ENCODE peak calls at places on chromosomes 11 and 22, in six cellular contexts. J, X, C, M, Y and A are unnamed samples.

GRCh38 chr22:23894710-23895598 is 771 bp downstream of the MIF start:
- DNase-seq in Y (peak), C (peak), M (peak), J (peak), X (peak), A (peak)

GRCh38 chr11:20342347-20343279 is 20.9 kb upstream of the HTATIP2 start:
- DNase-seq in M (no peak), J (peak), C (no peak), Y (peak), X (peak), A (no peak)

GRCh38 chr11:134764367-134764766 is 352.3 kb upstream of the B3GAT1 start:
- DNase-seq in Y (no peak), J (no peak), M (no peak), C (no peak), X (no peak), A (no peak)

GRCh38 chr11:62664405-62665074 is 470 bp downstream of the C11orf98 start:
- DNase-seq in X (no peak), M (peak), C (no peak), Y (peak), J (no peak), A (peak)

GRCh38 chr11:2165571-2165970 is 4.6 kb upstream of the INS start:
- DNase-seq in Y (no peak), M (no peak), X (no peak), J (no peak), C (no peak), A (no peak)

GRCh38 chr11:32224580-32224979 is 133.7 kb downstream of the RCN1 start:
- DNase-seq in M (no peak), J (no peak), Y (no peak), X (no peak), C (no peak), A (no peak)

GRCh38 chr11:125110996-125111340 is 458 bp downstream of the TMEM218 start:
- DNase-seq in J (no peak), Y (no peak), X (no peak), C (no peak), M (no peak), A (no peak)

GRCh38 chr11:19935507-19935906 is 222.9 kb downstream of the NAV2 start:
- DNase-seq in M (peak), Y (peak), J (peak), X (no peak), C (peak), A (peak)

GRCh38 chr22:45965565-45965962 is 11.4 kb downstream of the WNT7B start:
- DNase-seq in X (no peak), J (no peak), M (no peak), C (no peak), Y (no peak), A (no peak)

GRCh38 chr11:1074244-1075221 is at the start of gene MUC2:
- DNase-seq in Y (no peak), X (peak), C (no peak), J (no peak), M (no peak), A (no peak)

GRCh38 chr11:96486890-96487633 is 97.2 kb downstream of the JRKL start:
- DNase-seq in Y (peak), X (no peak), J (no peak), M (peak), C (peak), A (no peak)

GRCh38 chr22:36862251-36863242 is 1.7 kb downstream of the NCF4 start:
- DNase-seq in M (no peak), X (no peak), C (no peak), J (no peak), Y (no peak), A (no peak)

GRCh38 chr22:22753526-22754267 is 109.3 kb downstream of the GGTLC2 start:
- DNase-seq in C (peak), J (peak), Y (peak), M (peak), X (peak), A (peak)

GRCh38 chr11:106391771-106392412 is 314.4 kb downstream of the AASDHPPT start:
- DNase-seq in C (peak), Y (no peak), X (no peak), J (no peak), M (peak), A (peak)

GRCh38 chr11:46238078-46238966 is 39.1 kb upstream of the CREB3L1 start:
- DNase-seq in X (peak), M (peak), Y (peak), J (peak), C (peak), A (peak)

GRCh38 chr11:118295199-118295598 is 9.3 kb upstream of the CD3E start:
- DNase-seq in Y (peak), X (no peak), J (no peak), C (no peak), M (no peak), A (no peak)

GRCh38 chr11:104573431-104573830 is 324.8 kb downstream of the CASP12 start:
- DNase-seq in Y (no peak), M (peak), C (no peak), J (no peak), X (no peak), A (no peak)

GRCh38 chr11:107732327-107733051 is 20.6 kb upstream of the SLN start:
- DNase-seq in X (no peak), J (no peak), M (no peak), Y (no peak), C (no peak), A (peak)

GRCh38 chr11:10792385-10793068 is 16.2 kb downstream of the EIF4G2 start:
- DNase-seq in J (peak), C (peak), X (peak), Y (peak), M (peak), A (peak)

GRCh38 chr11:7609521-7609920 is 63.8 kb downstream of the CYB5R2 start:
- DNase-seq in X (no peak), Y (no peak), M (peak), J (no peak), C (no peak), A (no peak)

GRCh38 chr11:16912607-16913006 is 101.6 kb downstream of the PLEKHA7 start:
- DNase-seq in C (no peak), Y (peak), M (no peak), X (no peak), J (no peak), A (no peak)

GRCh38 chr11:82680252-82680651 is 53.4 kb downstream of the FAM181B start:
- DNase-seq in X (no peak), C (no peak), M (no peak), Y (no peak), J (no peak), A (peak)

GRCh38 chr11:46669606-46670243 is 30.7 kb downstream of the ARHGAP1 start:
- DNase-seq in J (no peak), X (no peak), M (no peak), Y (no peak), C (no peak), A (no peak)

GRCh38 chr11:20790622-20791021 is 121.2 kb downstream of the NELL1 start:
- DNase-seq in J (no peak), C (no peak), Y (peak), M (no peak), X (peak), A (no peak)

GRCh38 chr22:47629273-47629711 is 866.8 kb downstream of the TBC1D22A start:
- DNase-seq in M (no peak), Y (no peak), J (no peak), X (no peak), C (no peak), A (no peak)

GRCh38 chr11:72574046-72574445 is 100.2 kb downstream of the PDE2A start:
- DNase-seq in C (no peak), J (no peak), Y (no peak), X (no peak), M (no peak), A (no peak)

GRCh38 chr22:44259366-44260215 is 53.2 kb downstream of the SHISAL1 start:
- DNase-seq in J (no peak), X (peak), M (no peak), Y (peak), C (no peak), A (no peak)

GRCh38 chr11:126268708-126269579 is at the start of the genes FOXRED1 and SRPRA:
- DNase-seq in M (peak), X (peak), Y (peak), C (peak), J (peak), A (peak)

GRCh38 chr11:126265801-126266200 is 2.9 kb downstream of the SRPRA start:
- DNase-seq in C (no peak), X (no peak), J (no peak), M (peak), Y (no peak), A (peak)

GRCh38 chr11:126263489-126263888 is 5.2 kb downstream of the SRPRA start:
- DNase-seq in C (no peak), M (no peak), J (no peak), Y (no peak), X (no peak), A (no peak)

GRCh38 chr11:126267650-126268049 is 1.0 kb downstream of the SRPRA start:
- DNase-seq in X (no peak), Y (no peak), J (no peak), C (no peak), M (no peak), A (no peak)

DNA sequence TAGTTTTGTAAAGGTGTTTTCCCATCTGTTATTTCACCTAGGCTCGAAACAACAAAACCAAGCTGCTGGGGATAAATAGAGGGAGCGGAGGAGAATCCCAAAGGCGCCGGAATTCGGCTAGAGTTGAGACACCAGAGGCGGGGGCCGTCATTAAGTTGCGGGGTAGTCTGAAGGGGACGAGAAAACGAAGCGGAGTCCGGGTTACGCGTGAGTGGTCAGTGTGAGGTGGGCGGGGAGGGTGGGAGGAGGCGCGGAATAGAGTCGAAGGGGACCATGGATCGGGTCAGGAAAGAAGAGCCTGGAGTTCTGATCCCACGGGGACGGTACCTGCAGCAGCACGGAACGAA is 361 bp downstream of the SRPRA start:
- DNase-seq in M (no peak), Y (no peak), C (no peak), X (no peak), J (no peak), A (no peak)
- H2AFZ ChIP-seq in M (peak), Y (no peak), C (no peak), X (peak), J (peak), A (peak)

DNA sequence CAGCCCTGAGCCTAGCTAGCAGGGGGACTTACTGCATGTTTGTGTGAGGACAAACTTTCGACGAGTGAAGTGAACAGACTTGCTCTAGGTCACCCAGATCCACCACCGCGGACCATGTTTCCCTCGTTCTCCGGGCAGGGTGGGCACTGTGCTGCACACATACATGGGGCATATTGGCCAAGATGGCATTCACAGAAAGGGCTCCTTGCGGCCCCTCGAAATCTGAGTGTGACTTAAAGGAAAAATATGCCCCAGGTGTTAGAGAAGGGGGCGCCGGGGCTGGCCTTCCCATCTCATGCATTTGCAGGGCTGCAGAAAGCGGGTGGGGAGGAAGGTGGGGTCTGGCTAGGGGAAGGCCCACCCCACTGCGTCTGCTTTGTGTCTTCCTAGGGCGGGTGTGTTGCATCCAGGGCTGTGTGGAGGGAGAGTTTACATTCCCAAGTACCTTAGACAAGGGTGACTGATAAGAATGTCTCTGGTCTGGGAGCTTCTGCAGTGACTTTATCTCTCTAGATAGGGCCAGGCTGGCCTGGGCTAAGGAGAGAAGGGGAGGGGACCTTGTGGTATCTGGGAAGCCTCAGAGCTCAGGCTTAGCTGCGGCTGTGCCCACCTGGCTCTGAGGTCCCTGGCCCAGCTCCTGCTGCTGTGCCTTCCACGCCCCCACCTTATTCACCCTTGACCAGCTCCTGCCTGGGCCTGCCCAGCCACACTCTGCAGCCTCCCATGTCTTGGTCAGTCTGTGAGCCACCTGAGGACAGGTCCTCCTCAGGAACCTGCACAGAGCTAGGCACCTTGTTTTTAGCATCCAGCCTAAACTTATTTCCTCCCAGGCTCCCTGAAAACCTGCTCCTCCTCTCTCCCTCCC is 45.8 kb downstream of the LRRC32 start:
- DNase-seq in X (no peak), M (no peak), Y (no peak), C (no peak), J (no peak), A (no peak)
- H2AK5ac ChIP-seq in X (no peak), M (peak), Y (no peak), C (no peak), J (no peak), A (peak)

GRCh38 chr11:129144256-129144655 is 47.9 kb downstream of the ARHGAP32 start:
- DNase-seq in X (no peak), J (no peak), M (no peak), Y (no peak), C (no peak), A (no peak)

GRCh38 chr11:129145276-129145675 is 46.8 kb downstream of the ARHGAP32 start:
- DNase-seq in X (no peak), Y (no peak), M (no peak), J (no peak), C (no peak), A (no peak)

GRCh38 chr11:129141748-129142475 is 50.2 kb downstream of the ARHGAP32 start:
- DNase-seq in M (no peak), C (no peak), J (no peak), Y (no peak), X (no peak), A (no peak)

GRCh38 chr11:129146196-129146595 is 45.9 kb downstream of the ARHGAP32 start:
- DNase-seq in C (peak), M (peak), J (no peak), X (no peak), Y (no peak), A (no peak)

DNA sequence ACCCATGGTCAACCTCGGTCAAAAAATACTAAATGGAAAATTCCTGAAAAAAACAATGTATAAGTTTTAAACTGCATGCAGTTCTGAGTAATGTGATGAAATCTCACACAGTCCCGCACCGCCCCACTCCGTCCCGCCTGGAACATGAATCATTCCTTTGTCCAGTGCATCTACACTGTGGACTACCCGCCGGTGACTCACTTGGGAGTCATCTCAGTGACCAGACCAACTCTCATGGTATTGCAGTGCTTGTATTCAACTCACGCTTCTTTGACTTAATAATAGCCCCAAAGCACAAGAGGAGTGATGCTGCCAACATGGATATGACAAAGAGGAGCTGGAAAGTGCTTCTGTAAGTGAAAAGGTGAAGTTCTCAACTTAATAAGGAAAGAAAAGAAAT is 48.8 kb downstream of the ARHGAP32 start:
- DNase-seq in C (peak), Y (no peak), J (peak), M (peak), X (no peak), A (peak)
- H2AFZ ChIP-seq in C (no peak), Y (no peak), J (peak), M (no peak), X (no peak), A (no peak)

DNA sequence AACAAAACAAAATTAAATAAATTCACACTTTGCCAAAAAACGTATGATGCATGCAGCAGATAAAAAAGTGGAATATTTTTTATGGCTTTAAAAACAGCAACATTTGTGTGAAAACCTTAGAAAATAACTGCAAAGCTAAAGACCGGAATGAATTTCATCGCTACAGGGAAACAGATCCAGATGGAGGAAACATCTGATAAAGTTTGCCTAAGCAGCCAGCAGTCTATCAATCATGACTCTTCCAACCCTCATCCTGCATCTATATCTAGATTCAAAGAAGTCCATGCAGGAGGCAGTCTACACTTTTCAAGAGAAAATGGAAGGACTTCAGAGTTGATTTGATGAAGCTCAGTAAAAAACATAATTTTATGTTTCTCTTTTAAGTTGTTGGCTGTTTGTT is 126.8 kb downstream of the SWAP70 start:
- DNase-seq in X (no peak), C (no peak), Y (no peak), M (no peak), J (no peak), A (peak)
- H2AK5ac ChIP-seq in X (no peak), C (peak), Y (no peak), M (no peak), J (no peak), A (no peak)

GRCh38 chr11:123683616-123684170 is 29.3 kb upstream of the SCN3B start:
- DNase-seq in J (no peak), M (no peak), C (no peak), Y (no peak), X (no peak), A (no peak)
- H2AFZ ChIP-seq in J (no peak), M (no peak), C (no peak), Y (no peak), X (peak), A (no peak)

DNA sequence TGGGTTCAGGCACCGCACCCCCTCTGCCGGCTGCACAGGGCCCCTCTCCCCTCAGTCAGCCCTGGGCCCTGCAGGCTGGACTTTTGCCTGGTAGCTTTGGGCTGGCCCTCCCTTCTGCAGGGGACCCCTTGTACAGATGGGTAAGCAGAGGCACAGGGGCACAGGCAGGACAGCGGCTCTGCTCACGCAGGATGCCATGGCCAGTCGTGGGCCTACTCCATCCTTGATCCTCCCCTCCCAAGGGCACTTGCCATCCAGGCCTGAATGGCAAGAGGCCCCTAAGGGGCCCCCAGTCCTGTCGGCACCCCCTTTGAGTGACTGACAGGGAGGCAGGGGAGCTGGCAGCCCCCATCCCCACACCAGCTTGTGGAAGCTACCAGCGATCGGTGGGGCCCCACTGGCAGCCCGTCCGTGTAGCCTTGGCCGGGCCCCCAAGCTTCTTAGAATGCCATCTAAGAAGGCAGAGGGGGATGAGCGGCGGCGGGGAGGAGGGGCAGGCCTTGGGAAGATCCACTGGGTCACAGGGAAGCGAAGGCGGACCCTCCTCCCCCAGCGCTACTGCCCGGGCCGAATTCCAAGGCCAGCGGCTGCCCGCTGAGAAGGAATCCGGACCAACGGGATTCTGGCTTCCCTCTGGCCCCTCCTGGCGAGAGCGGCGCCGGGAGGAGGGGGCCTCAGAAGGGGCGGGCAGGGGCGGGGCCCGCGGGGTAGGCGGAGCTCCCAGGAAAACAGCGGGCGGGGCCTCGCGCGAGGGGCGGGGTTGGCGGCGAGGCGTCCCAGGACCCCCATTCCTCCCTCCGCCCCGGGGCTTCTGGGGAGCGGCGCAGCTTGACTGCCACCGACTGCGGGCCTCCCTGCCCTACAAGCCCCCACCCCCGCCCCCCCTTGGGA is 6.8 kb upstream of the CHKA start:
- DNase-seq in J (peak), Y (peak), M (peak), X (peak), C (peak), A (peak)
- H2AK5ac ChIP-seq in J (peak), Y (no peak), M (no peak), X (peak), C (peak), A (peak)

GRCh38 chr11:130892847-130893246 is 23.4 kb downstream of the SNX19 start:
- DNase-seq in M (no peak), X (no peak), Y (no peak), C (no peak), J (peak), A (no peak)
- H2AFZ ChIP-seq in M (no peak), X (no peak), Y (no peak), C (no peak), J (no peak), A (no peak)

GRCh38 chr22:40748388-40748970 is 69.2 kb downstream of the MCHR1 start:
- DNase-seq in X (no peak), Y (peak), C (no peak), M (no peak), J (no peak), A (no peak)
- H2AK5ac ChIP-seq in X (no peak), Y (no peak), C (no peak), M (no peak), J (no peak), A (peak)

GRCh38 chr11:76669901-76670474 is 559 bp downstream of the LRRC32 start:
- DNase-seq in C (peak), X (no peak), J (no peak), Y (no peak), M (peak), A (peak)
- H2AFZ ChIP-seq in C (peak), X (no peak), J (peak), Y (no peak), M (peak), A (no peak)

GRCh38 chr11:127624455-127624854 is 623.9 kb upstream of the KIRREL3 start:
- DNase-seq in C (no peak), M (peak), J (no peak), X (no peak), Y (no peak), A (no peak)

GRCh38 chr11:127625402-127625801 is 624.8 kb upstream of the KIRREL3 start:
- DNase-seq in M (no peak), C (no peak), J (no peak), Y (no peak), X (no peak), A (no peak)

GRCh38 chr11:127629200-127629599 is 628.6 kb upstream of the KIRREL3 start:
- DNase-seq in Y (no peak), X (no peak), J (no peak), M (no peak), C (no peak), A (no peak)

GRCh38 chr11:127627629-127628462 is 627.3 kb upstream of the KIRREL3 start:
- DNase-seq in Y (no peak), J (no peak), C (no peak), X (no peak), M (peak), A (no peak)

GRCh38 chr11:127628463-127628785 is 627.9 kb upstream of the KIRREL3 start:
- DNase-seq in M (no peak), J (no peak), X (no peak), Y (no peak), C (no peak), A (no peak)
- H2AK5ac ChIP-seq in M (no peak), J (no peak), X (no peak), Y (no peak), C (no peak), A (no peak)